ENCODE peak calls at places on chromosome 17, in five cellular contexts. O is H9, D is H1, N is mesendoderm, T is neuronal stem cell. H is an unnamed sample. For H3K79me1, the result is how much of the 10 kb centered on the place peaks cover.

GRCh38 chr17:63314766-63315165 is 131.3 kb downstream of the CYB561 start:
- DNase-seq in O (no peak), D (no peak), N (no peak), T (no peak), H (no peak)

GRCh38 chr17:44219126-44219635 is 294 bp downstream of the UBTF start:
- DNase-seq in O (peak), D (peak), N (peak), T (peak), H (peak)

GRCh38 chr17:59331929-59332889 is 754 bp downstream of the YPEL2 start:
- DNase-seq in O (no peak), D (peak), N (peak), T (peak), H (no peak)

GRCh38 chr17:74842599-74843351 is 16.9 kb downstream of the GRIN2C start:
- DNase-seq in O (peak), D (peak), N (peak), T (peak), H (peak)

GRCh38 chr17:44941712-44942331 is 5.8 kb downstream of the KIF18B start:
- DNase-seq in O (peak), D (no peak), N (no peak), T (no peak), H (no peak)

GRCh38 chr17:788551-788950 is 6.4 kb downstream of the MRM3 start:
- DNase-seq in O (no peak), D (no peak), N (no peak), T (no peak), H (no peak)

GRCh38 chr17:8745586-8746500 is 1.2 kb upstream of the CCDC42 start:
- DNase-seq in O (peak), D (peak), N (peak), T (peak), H (peak)

GRCh38 chr17:42131971-42132370 is 9.4 kb downstream of the HSPB9 start:
- DNase-seq in O (no peak), D (no peak), N (no peak), T (no peak), H (no peak)

GRCh38 chr17:65797101-65797500 is 235.7 kb upstream of the AXIN2 start:
- DNase-seq in O (no peak), D (no peak), N (no peak), T (no peak), H (peak)

GRCh38 chr17:6110592-6110991 is 40.4 kb downstream of the WSCD1 start:
- DNase-seq in O (no peak), D (no peak), N (no peak), T (no peak), H (no peak)

GRCh38 chr17:28968269-28968913 is 17.1 kb upstream of the PHF12 start:
- DNase-seq in O (peak), D (no peak), N (peak), T (peak), H (no peak)

GRCh38 chr17:72457712-72458111 is 336.9 kb downstream of the SOX9 start:
- DNase-seq in O (no peak), D (no peak), N (peak), T (no peak), H (peak)

GRCh38 chr17:2594657-2595085 is 1.2 kb downstream of the PAFAH1B1 start:
- DNase-seq in O (no peak), D (no peak), N (no peak), T (peak), H (no peak)

GRCh38 chr17:82915697-82916027 is 75.8 kb upstream of the ZNF750 start:
- DNase-seq in O (no peak), D (no peak), N (no peak), T (no peak), H (no peak)
- H3K9ac ChIP-seq in O (no peak), D (no peak), N (no peak), T (no peak), H (no peak)

GRCh38 chr17:77438241-77439204 is 297.8 kb downstream of the SEC14L1 start:
- DNase-seq in O (no peak), D (no peak), N (no peak), T (no peak), H (no peak)
- H3K79me1 ChIP-seq in O (under half), D (under half), N (under half), T (under half), H (under half)

GRCh38 chr17:19361326-19361725 is 1.2 kb downstream of the B9D1 start:
- DNase-seq in O (no peak), D (no peak), N (no peak), T (no peak), H (no peak)
- H3K9ac ChIP-seq in O (no peak), D (no peak), N (peak), T (no peak), H (no peak)

GRCh38 chr17:17714261-17714866 is 33.1 kb downstream of the RAI1 start:
- DNase-seq in O (no peak), D (no peak), N (no peak), T (no peak), H (no peak)
- H3K79me1 ChIP-seq in O (under half), D (under half), N (under half), T (under half), H (under half)

GRCh38 chr17:34361478-34362061 is 1.5 kb downstream of the CCL1 start:
- DNase-seq in O (peak), D (peak), N (peak), T (peak), H (peak)
- H3K9ac ChIP-seq in O (no peak), D (no peak), N (no peak), T (no peak), H (no peak)

DNA sequence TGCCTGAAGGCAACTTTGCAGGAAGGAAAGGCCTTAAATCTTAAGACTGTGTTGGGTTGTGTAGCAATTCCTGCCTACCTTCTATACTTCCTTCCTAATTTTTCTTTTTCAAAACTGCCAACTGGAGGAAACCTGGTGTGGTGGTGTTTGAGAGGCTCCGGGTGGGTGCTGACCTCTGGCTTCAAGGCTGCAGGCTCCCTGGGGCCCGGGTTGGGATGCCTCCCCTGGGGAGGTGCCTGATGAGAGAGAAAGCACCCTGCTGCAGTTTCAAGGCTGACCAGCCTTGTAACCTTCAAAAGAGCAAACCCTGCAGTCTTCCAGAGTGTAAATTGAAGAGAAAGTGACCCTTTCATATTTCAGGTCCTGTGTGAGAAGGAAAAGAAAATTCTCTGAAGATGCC is 55.9 kb downstream of the MSI2 start:
- DNase-seq in O (no peak), D (no peak), N (no peak), T (no peak), H (no peak)
- H3K79me1 ChIP-seq in O (under half), D (under half), N (under half), T (under half), H (under half)

H was measured in trophoblast cell.